ENCODE peak calls at places on chromosomes 16 and 17, in six cellular contexts. I, Y, V, E, P and M are unnamed samples.

GRCh38 chr16:69754143-69754468 is 620 bp downstream of the NOB1 start:
- DNase-seq in I (no peak), Y (no peak), V (no peak), E (no peak), P (no peak), M (no peak)

GRCh38 chr16:80150978-80151705 is 389.7 kb upstream of the DYNLRB2 start:
- DNase-seq in I (no peak), Y (peak; percentile 51), V (no peak), E (no peak), P (no peak), M (no peak)

GRCh38 chr16:716250-716607 is 1.3 kb downstream of the METRN start:
- DNase-seq in I (peak; percentile 32), Y (no peak), V (peak; percentile 55), E (peak; percentile 44), P (peak; percentile 84), M (no peak)

GRCh38 chr16:84356591-84357116 is 11.7 kb upstream of the ATP2C2 start:
- DNase-seq in I (no peak), Y (no peak), V (no peak), E (no peak), P (peak; percentile 26), M (no peak)

GRCh38 chr16:72241930-72242329 is 70.0 kb upstream of the PMFBP1 start:
- DNase-seq in I (peak; percentile 58), Y (peak; percentile 55), V (no peak), E (peak; percentile 63), P (peak; percentile 31), M (peak; percentile 48)

GRCh38 chr17:11638700-11639265 is 40.5 kb downstream of the DNAH9 start:
- DNase-seq in I (no peak), Y (no peak), V (no peak), E (no peak), P (no peak), M (no peak)

GRCh38 chr17:16853661-16854320 is 118.1 kb downstream of the TNFRSF13B start:
- DNase-seq in I (no peak), Y (no peak), V (no peak), E (no peak), P (no peak), M (peak; percentile 80)

GRCh38 chr16:30934827-30935557 is 11.6 kb downstream of the FBXL19 start:
- DNase-seq in I (peak; percentile 87), Y (peak; percentile 55), V (peak; percentile 87), E (peak; percentile 70), P (no peak), M (peak; percentile 38)

GRCh38 chr17:46908352-46908751 is 14.6 kb upstream of the GOSR2 start:
- DNase-seq in I (no peak), Y (no peak), V (peak; percentile 23), E (no peak), P (no peak), M (no peak)

GRCh38 chr17:3964203-3965122 is at the start of gene ATP2A3:
- DNase-seq in I (peak; percentile 39), Y (no peak), V (no peak), E (peak; percentile 29), P (no peak), M (no peak)

GRCh38 chr16:13331918-13332317 is 430.5 kb downstream of the SHISA9 start:
- DNase-seq in I (peak; percentile 51), Y (no peak), V (no peak), E (no peak), P (no peak), M (no peak)

GRCh38 chr16:29896841-29897240 is 2.5 kb downstream of the SEZ6L2 start:
- DNase-seq in I (no peak), Y (no peak), V (no peak), E (no peak), P (no peak), M (no peak)

GRCh38 chr16:65065031-65065430 is 56.8 kb downstream of the CDH11 start:
- DNase-seq in I (no peak), Y (no peak), V (no peak), E (no peak), P (no peak), M (no peak)

GRCh38 chr17:48604770-48605329 is at the start of gene HOXB6:
- DNase-seq in I (no peak), Y (no peak), V (no peak), E (peak; percentile 89), P (no peak), M (no peak)

GRCh38 chr17:6139447-6139832 is 69.3 kb downstream of the WSCD1 start:
- DNase-seq in I (no peak), Y (no peak), V (no peak), E (no peak), P (no peak), M (no peak)
- H4K8ac ChIP-seq in I (no peak overlapping the region), Y (no peak overlapping the region), V (no peak overlapping the region), E (no peak overlapping the region), P (no peak overlapping the region), M (no peak overlapping the region)

GRCh38 chr17:67718325-67718941 is 697 bp downstream of the NOL11 start:
- DNase-seq in I (peak; percentile 83), Y (peak; percentile 49), V (peak; percentile 43), E (peak; percentile 80), P (no peak), M (peak; percentile 46)
- H4K8ac ChIP-seq in I (no peak overlapping the region), Y (peak overlapping the region; percentile 77), V (no peak overlapping the region), E (peak overlapping the region; percentile 82), P (no peak overlapping the region), M (peak overlapping the region; percentile 96)

DNA sequence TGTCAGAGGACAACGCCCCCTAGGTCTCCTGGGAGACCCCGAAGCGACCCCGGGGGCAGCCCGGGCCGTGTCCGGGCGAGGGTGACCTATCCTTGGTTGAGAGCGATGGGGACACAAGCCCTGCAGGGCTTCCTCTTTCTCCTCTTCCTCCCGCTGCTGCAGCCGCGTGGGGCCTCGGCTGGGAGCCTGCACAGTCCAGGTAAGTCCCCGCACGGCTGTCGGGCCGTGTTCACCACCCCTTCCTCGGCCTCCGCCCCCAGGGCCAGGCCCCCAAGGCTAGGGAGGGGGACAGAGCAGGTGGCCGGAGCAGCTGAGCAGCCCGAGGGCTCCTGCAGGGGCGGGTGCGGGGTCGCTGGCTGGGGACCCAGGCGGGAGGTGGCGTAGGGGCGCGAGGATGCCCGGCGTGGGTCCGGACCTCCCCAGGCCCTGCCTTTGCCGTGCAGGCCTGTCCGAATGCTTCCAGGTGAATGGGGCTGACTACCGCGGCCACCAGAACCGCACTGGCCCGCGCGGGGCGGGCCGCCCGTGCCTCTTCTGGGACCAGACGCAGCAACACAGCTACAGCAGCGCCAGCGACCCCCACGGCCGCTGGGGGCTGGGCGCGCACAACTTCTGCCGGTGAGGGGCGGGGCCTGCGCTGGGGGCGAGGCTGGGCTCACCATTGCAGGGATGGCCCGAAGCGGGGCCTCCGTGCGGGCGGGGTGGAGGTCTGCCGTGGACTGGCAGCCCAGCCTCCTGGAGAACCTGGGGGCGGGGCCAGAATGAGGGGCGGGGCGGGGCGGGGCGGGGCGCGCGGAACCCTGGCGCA is 545 bp downstream of the KREMEN2 start:
- DNase-seq in I (peak; percentile 96), Y (no peak), V (peak; percentile 98), E (no peak), P (peak; percentile 84), M (peak; percentile 75)
- H4K8ac ChIP-seq in I (no peak overlapping the region), Y (no peak overlapping the region), V (no peak overlapping the region), E (no peak overlapping the region), P (no peak overlapping the region), M (no peak overlapping the region)

GRCh38 chr17:44531019-44531418 is 26.3 kb upstream of the FZD2 start:
- DNase-seq in I (no peak), Y (no peak), V (no peak), E (no peak), P (no peak), M (no peak)

GRCh38 chr17:44527954-44528353 is 24.7 kb upstream of the GPATCH8 start:
- DNase-seq in I (no peak), Y (no peak), V (no peak), E (no peak), P (no peak), M (no peak)

GRCh38 chr17:44536090-44536960 is 21.0 kb upstream of the FZD2 start:
- DNase-seq in I (peak; percentile 59), Y (no peak), V (peak; percentile 46), E (peak; percentile 73), P (no peak), M (no peak)

GRCh38 chr17:44529864-44530263 is 26.7 kb upstream of the GPATCH8 start:
- DNase-seq in I (peak; percentile 34), Y (no peak), V (no peak), E (no peak), P (no peak), M (no peak)

DNA sequence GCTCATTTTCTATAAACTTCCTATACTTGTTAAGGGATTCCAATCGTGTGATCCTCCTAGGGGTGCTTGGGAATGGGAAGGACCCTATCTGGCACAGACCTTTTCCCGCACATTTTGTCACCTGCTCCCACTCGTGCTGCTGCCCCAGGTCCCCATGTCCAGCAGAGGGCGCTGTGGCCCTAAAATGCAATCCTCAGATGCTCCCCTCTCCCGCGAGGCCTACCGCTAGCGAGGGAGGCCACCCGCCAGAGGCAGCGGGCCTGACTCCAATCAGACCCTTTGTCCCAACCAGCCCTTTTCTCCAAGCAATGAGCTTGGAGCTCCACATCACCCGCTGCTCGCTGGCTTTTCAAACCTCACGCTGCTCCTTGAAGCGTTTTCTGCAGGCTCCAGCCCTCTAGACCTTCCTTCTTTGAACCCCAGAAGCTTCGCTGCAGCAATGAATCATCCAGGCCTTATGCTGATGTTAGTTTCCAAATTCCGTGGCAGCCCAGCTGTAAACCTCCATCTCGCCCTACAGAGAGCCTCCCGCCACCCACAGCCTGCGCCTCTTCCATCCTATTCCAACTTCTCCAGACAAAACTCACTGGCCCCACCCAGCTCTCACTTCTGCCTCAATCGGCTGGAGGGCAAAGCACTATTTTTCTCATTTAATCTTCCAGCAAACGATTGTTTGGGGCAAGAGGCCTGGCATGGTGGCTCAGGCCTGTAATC is 23.6 kb upstream of the FZD2 start:
- DNase-seq in I (peak; percentile 94), Y (peak; percentile 90), V (peak; percentile 97), E (peak; percentile 88), P (peak; percentile 94), M (peak; percentile 94)
- H4K8ac ChIP-seq in I (no peak overlapping the region), Y (peak overlapping the region; percentile 25), V (no peak overlapping the region), E (peak overlapping the region; percentile 91), P (no peak overlapping the region), M (peak overlapping the region; percentile 8)

GRCh38 chr16:89319883-89320716 is 102.6 kb downstream of the ZNF778 start:
- DNase-seq in I (peak; percentile 83), Y (peak; percentile 85), V (peak; percentile 61), E (peak; percentile 96), P (no peak), M (peak; percentile 99)
- H4K8ac ChIP-seq in I (no peak overlapping the region), Y (peak overlapping the region; percentile 24), V (no peak overlapping the region), E (peak overlapping the region; percentile 88), P (no peak overlapping the region), M (peak overlapping the region; percentile 25)

DNA sequence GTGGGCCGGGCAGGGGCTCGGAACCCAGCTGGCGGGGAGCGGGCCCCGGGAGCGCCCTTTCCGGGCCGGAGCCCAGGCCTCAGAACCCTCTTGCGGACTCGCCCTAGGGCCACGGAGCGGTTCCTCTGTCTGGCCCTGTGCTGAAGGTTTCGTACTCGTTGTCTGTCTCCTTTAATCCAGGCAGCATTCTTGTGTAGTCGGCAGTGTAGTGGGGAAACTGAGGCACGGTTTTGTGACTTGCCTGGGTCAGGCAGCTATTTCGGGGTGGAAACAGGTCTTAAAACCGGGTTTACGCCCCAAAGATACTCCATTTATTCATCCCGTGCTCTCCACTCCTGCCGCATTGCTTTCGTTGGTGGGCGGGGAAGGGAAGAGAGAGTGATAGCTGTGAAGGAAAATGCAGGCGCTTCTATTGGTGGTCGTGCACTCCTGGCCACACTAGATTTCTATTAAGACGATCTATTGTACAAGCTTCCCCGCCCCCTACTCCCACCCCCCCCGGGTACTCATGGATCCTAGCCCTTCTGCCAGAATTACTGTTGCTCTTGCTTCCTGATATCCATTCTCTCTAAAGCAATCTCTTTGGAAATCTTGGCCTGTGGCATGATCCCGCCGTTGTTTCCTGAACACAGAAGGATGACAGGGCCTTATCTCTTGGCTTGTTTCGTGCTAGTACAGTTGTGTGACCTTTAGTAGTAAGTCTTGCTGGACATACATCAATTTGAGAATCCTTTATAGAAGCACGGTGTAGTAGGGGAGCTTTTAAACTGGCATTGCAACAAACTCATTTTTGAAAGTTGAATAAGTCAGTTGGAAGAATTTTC is 751 bp downstream of the DCAF7 start:
- DNase-seq in I (peak; percentile 65), Y (peak; percentile 29), V (peak; percentile 69), E (peak; percentile 76), P (peak; percentile 48), M (peak; percentile 22)
- H4K8ac ChIP-seq in I (peak overlapping the region; percentile 58), Y (peak overlapping the region; percentile 52), V (no peak overlapping the region), E (peak overlapping the region; percentile 86), P (no peak overlapping the region), M (peak overlapping the region; percentile 93)